ENCODE peak calls at places on chromosomes 5 and 9, in seven cellular contexts. A is DND-41; M is endothelial cell; D is vagina; B is stimulated activated CD4-positive, alpha-beta T cell treated with anti-CD3 and anti-CD28 coated beads, Interleukin-15, amount 100 ng/mL, for 24 hours; L is NCI-H1092 treated with DMSO at 0.1 percent for 48 hours; Y is nucleus accumbens. O is an unnamed sample.

GRCh38 chr5:178790371-178790770 is 59.9 kb upstream of the ZNF354A start:
- DNase-seq in A (no peak), M (no peak), D (no peak), B (no peak), L (no peak), Y (no peak), O (no peak)

GRCh38 chr9:115204827-115205506 is 87.0 kb upstream of the TNC start:
- DNase-seq in A (no peak), M (no peak), D (no peak), B (no peak), L (no peak), Y (no peak), O (no peak)

GRCh38 chr5:956178-956761 is 52.3 kb upstream of the NKD2 start:
- DNase-seq in A (no peak), M (no peak), D (no peak), B (no peak), L (no peak), Y (no peak), O (peak)

GRCh38 chr5:174573210-174574014 is 151.0 kb upstream of the MSX2 start:
- DNase-seq in A (no peak), M (no peak), D (no peak), B (no peak), L (no peak), Y (no peak), O (no peak)

GRCh38 chr5:75465480-75465879 is 45.9 kb downstream of the CERT1 start:
- DNase-seq in A (no peak), M (no peak), D (no peak), B (no peak), L (peak), Y (no peak), O (no peak)

GRCh38 chr5:160197341-160198147 is 31.8 kb upstream of the FABP6 start:
- DNase-seq in A (no peak), M (peak), D (no peak), B (no peak), L (no peak), Y (no peak), O (no peak)

GRCh38 chr9:125904155-125904841 is 157.1 kb downstream of the PBX3 start:
- DNase-seq in A (no peak), M (no peak), D (no peak), B (no peak), L (peak), Y (no peak), O (no peak)

GRCh38 chr9:36959681-36960574 is 74.1 kb downstream of the PAX5 start:
- DNase-seq in A (no peak), M (no peak), D (no peak), B (no peak), L (no peak), Y (no peak), O (no peak)

GRCh38 chr5:180050106-180050929 is 21.2 kb downstream of the RNF130 start:
- DNase-seq in A (no peak), M (no peak), D (no peak), B (no peak), L (no peak), Y (no peak), O (no peak)

GRCh38 chr5:71938886-71939285 is 168.4 kb upstream of the MAP1B start:
- DNase-seq in A (no peak), M (no peak), D (no peak), B (no peak), L (peak), Y (no peak), O (peak)